ENCODE peak calls at places on chromosomes 12 and 14, in six cellular contexts. H is AG04449, P is right lobe of liver, U is choroid plexus epithelial cell, D is cardiac muscle cell, C is lower leg skin. E is an unnamed sample.

GRCh38 chr12:53550595-53550994 is 43.3 kb upstream of the NPFF start:
- DNase-seq in D (peak), U (peak), P (no peak), H (no peak), C (no peak), E (peak)

GRCh38 chr12:1859643-1860042 is 39.3 kb downstream of the LRTM2 start:
- DNase-seq in D (no peak), C (no peak), U (peak), H (no peak), P (peak), E (no peak)

GRCh38 chr12:46693518-46693917 is 132.3 kb downstream of the SLC38A4 start:
- DNase-seq in C (no peak), D (no peak), P (no peak), U (no peak), H (no peak), E (no peak)

GRCh38 chr12:14948672-14949071 is 10.3 kb upstream of the ERP27 start:
- DNase-seq in C (peak), P (no peak), U (peak), H (peak), D (peak), E (peak)

GRCh38 chr12:52873832-52874572 is 25.2 kb upstream of the KRT78 start:
- DNase-seq in C (peak), U (peak), H (no peak), P (peak), D (peak), E (peak)

GRCh38 chr12:68180792-68181744 is 21.5 kb upstream of the IFNG start:
- DNase-seq in D (peak), C (no peak), P (no peak), H (no peak), U (peak), E (no peak)

GRCh38 chr14:61616524-61617185 is 78.7 kb upstream of the HIF1A start:
- DNase-seq in P (no peak), D (peak), U (peak), H (peak), C (no peak), E (peak)

GRCh38 chr12:124940393-124941169 is 26.1 kb upstream of the UBC start:
- DNase-seq in H (no peak), D (peak), U (peak), P (peak), C (peak), E (peak)

GRCh38 chr12:64780531-64781373 is 21.5 kb upstream of the GNS start:
- DNase-seq in H (no peak), U (no peak), D (no peak), C (no peak), P (peak), E (no peak)

GRCh38 chr14:39217214-39217879 is 16.4 kb upstream of the MIA2 start:
- DNase-seq in P (no peak), U (no peak), H (no peak), D (no peak), C (no peak), E (no peak)

GRCh38 chr12:26499979-26500640 is 304.7 kb downstream of the SSPN start:
- DNase-seq in D (peak), U (no peak), H (no peak), C (no peak), P (no peak), E (no peak)

GRCh38 chr14:91496790-91497189 is 13.3 kb downstream of the PPP4R3A start:
- DNase-seq in P (no peak), H (no peak), U (no peak), D (no peak), C (no peak), E (no peak)

GRCh38 chr12:31265722-31266121 is 60.2 kb downstream of the SINHCAF start:
- DNase-seq in C (no peak), H (no peak), D (no peak), U (no peak), P (no peak), E (no peak)

GRCh38 chr12:131726-132465 is 65.3 kb downstream of the IQSEC3 start:
- DNase-seq in D (peak), U (peak), P (no peak), H (no peak), C (no peak), E (no peak)

GRCh38 chr12:75766263-75767160 is 255.1 kb upstream of the KRR1 start:
- DNase-seq in P (no peak), H (no peak), D (peak), U (peak), C (no peak), E (peak)

GRCh38 chr12:67239061-67239460 is 30.1 kb upstream of the CAND1 start:
- DNase-seq in H (no peak), C (no peak), P (no peak), D (no peak), U (peak), E (no peak)

GRCh38 chr14:69580009-69580577 is 5.4 kb upstream of the CCDC177 start:
- DNase-seq in U (peak), H (peak), C (no peak), P (peak), D (peak), E (peak)

GRCh38 chr12:130424858-130425697 is 87.4 kb downstream of the PIWIL1 start:
- DNase-seq in U (no peak), H (no peak), P (peak), C (no peak), D (no peak), E (no peak)

GRCh38 chr14:50123062-50123461 is 6.7 kb upstream of the VCPKMT start:
- DNase-seq in U (no peak), P (no peak), H (no peak), C (no peak), D (no peak), E (no peak)

GRCh38 chr12:17304503-17305347 is 698.8 kb upstream of the LMO3 start:
- DNase-seq in C (no peak), P (no peak), D (no peak), U (peak), H (no peak), E (no peak)

GRCh38 chr12:91356405-91356804 is 173.8 kb upstream of the DCN start:
- DNase-seq in D (no peak), H (no peak), U (peak), C (no peak), P (no peak), E (no peak)

GRCh38 chr14:30322819-30323218 is 236.1 kb upstream of the G2E3 start:
- DNase-seq in P (no peak), C (no peak), H (no peak), D (no peak), U (no peak), E (no peak)

GRCh38 chr14:92340938-92341337 is 18.0 kb downstream of the SLC24A4 start:
- DNase-seq in H (no peak), P (no peak), C (no peak), D (no peak), U (no peak), E (no peak)

GRCh38 chr12:76303365-76303764 is 44.9 kb downstream of the BBS10 start:
- DNase-seq in D (no peak), P (no peak), H (no peak), C (no peak), U (peak), E (no peak)

GRCh38 chr14:72544615-72545387 is 349.1 kb downstream of the DPF3 start:
- DNase-seq in P (peak), H (no peak), D (no peak), C (no peak), U (peak), E (no peak)

GRCh38 chr12:34334538-34334937 is 312.2 kb downstream of the ALG10 start:
- DNase-seq in P (no peak), D (no peak), U (no peak), H (no peak), C (no peak), E (no peak)

GRCh38 chr12:113874999-113875561 is 91.0 kb downstream of the RBM19 start:
- DNase-seq in H (no peak), D (peak), U (peak), P (no peak), C (no peak), E (peak)

GRCh38 chr12:47268501-47269459 is 189.0 kb upstream of the AMIGO2 start:
- DNase-seq in C (no peak), P (no peak), D (no peak), H (no peak), U (no peak), E (no peak)

GRCh38 chr12:76784600-76785051 is 20.7 kb downstream of the ZDHHC17 start:
- DNase-seq in H (peak), C (no peak), P (no peak), D (peak), U (peak), E (peak)

GRCh38 chr12:11174022-11174421 is 3.0 kb downstream of the SMIM10L1 start:
- DNase-seq in D (peak), H (no peak), P (no peak), U (peak), C (no peak), E (peak)

DNA sequence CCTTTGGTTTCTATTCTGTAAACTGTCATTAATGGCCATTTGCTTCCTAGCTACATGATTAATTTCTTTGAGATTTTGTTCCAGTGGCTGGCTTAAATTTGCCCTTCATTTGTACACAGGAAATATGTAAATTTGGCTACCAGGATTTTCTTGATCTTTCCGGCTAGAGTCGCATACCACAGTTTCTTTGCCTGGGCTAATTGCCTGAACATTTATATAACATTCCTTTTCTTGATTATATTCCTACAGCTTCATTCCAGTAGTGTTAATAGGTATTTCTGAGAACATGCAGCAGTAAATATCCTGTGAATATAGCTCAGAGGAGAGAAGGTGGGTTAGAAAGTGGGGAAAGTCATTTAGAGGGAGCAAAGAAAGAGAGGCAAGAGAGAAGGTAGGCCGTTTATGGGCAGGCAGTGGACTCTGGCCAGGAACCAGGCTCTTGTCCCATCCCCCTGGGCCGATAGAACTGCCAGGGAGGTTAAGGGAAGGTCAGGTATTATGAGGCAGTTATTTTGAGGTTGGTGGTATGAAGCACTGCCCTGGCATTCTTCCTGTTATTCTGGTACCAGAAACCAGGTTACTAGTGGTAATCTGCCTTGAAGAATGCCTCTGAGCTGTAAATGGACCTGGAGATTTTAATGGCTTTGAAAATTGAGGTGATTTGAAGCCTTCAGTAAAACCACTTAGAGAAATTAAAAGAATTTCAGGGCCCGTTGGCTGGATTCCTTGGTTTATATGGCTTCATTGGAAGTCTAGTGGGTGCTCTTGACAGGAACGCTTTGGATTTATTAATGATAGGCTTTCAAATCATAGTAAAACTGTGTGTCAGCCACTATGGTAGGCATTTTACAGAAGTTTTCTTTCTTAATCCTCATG is 4.4 kb downstream of the RNF10 start:
- DNase-seq in U (peak), D (peak), H (no peak), P (peak), C (no peak), E (no peak)
- H3K4me3 ChIP-seq in U (peak), D (peak), H (no peak), P (peak), C (no peak), E (no peak)

DNA sequence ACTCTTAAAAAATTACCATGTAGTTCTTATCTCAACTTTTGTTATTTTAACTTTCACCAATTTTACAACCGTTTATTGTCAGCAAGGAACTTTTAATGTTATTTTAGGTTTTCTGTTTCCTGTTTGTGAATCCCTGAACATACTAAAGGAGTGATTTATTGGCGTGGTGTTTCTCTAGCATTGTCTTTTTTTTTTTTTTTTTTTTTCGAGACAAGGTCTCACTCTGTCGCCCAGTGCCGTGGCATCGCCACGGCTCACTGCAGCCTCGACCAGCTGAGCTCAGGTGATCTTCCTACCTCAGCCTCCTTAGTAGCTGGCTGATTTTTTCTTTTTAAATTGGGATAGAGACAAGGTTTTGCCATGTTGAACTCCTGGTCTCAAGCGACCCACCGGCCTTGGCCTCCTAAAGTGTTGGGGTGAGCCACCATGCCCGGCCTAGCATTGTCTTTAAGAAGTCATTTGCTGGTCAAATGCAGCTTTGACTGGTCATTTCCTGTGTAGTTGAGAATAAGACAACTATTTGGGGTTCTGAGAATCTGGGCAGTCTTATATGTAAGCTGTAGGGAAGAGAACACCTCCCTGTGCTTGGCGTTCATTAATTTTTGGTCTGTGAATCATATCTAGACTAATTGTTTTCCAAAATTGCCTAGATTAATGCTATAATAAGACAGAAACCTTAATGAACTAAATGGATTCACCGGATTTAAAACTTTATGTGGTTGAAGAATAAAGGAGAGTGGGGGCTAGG is 2.1 kb downstream of the WASHC4 start:
- DNase-seq in U (peak), P (no peak), H (no peak), D (peak), C (no peak), E (no peak)
- H3K4me3 ChIP-seq in U (peak), P (peak), H (peak), D (no peak), C (no peak), E (peak)

GRCh38 chr14:99645545-99646505 is 896 bp downstream of the HHIPL1 start:
- DNase-seq in D (no peak), U (no peak), C (no peak), P (no peak), H (no peak), E (no peak)
- H3K4me3 ChIP-seq in D (peak), U (peak), C (no peak), P (peak), H (peak), E (peak)

GRCh38 chr12:3490848-3491382 is at the start of gene PRMT8:
- DNase-seq in P (no peak), D (peak), C (no peak), U (no peak), H (no peak), E (no peak)
- H3K4me3 ChIP-seq in P (no peak), D (peak), C (no peak), U (no peak), H (no peak), E (peak)

DNA sequence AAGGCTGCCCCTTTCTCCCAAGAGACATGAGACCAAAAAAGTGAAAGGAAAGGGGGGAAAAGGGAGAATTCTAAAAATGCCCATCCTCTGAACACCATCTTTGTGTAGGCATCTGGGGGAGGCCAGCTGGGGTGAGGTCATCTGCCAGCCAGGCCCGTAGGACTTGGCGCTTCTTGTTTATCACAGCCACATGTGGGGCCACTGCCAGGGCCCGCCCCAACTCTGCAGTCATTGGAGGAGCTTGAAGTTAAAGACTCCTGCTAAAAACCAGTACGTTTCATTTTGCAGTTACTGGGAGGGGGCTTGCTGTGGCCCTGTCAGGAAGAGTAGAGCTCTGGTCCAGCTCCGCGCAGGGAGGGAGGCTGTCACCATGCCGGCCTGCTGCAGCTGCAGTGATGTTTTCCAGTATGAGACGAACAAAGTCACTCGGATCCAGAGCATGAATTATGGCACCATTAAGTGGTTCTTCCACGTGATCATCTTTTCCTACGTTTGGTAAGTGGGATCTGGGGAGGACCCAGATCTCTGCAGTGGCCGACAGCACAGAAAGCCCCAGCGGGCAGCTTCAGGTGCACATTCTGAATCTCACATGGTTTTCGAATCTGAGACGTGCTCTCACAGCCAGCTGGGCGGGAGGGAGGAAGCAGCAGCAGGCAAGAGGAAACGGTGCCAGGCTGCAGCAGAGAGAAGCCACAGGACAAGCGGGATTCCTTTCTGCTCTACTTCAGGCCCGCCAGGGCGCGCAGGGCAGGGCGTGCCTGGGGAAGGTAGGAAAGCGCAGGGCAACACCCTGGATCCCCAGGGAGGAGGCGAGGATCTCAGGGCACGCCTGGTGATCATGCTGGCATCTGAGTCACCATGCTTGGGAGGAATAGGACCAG is at the start of gene P2RX7:
- DNase-seq in U (peak), D (peak), P (peak), C (peak), H (no peak), E (no peak)
- H3K4me3 ChIP-seq in U (peak), D (no peak), P (peak), C (peak), H (peak), E (peak)

E was measured in skeletal muscle cell.